ENCODE peak calls at places on chromosomes 4 and X, in eight cellular contexts. One of them, this sample, is unnamed.

GRCh38 chrX:123685273-123685672 is 47.6 kb downstream of the THOC2 start:
- DNase-seq in brain pericyte: no peak
- DNase-seq in gastrocnemius medialis: no peak
- DNase-seq in iPS DF 19.7: no peak
- DNase-seq in RPMI8226: no peak
- DNase-seq in tibial nerve: no peak
- DNase-seq in choroid plexus epithelial cell: no peak
- DNase-seq in KG1: no peak
- DNase-seq in this sample: no peak

GRCh38 chrX:45322382-45322781 is 121.7 kb upstream of the DIPK2B start:
- DNase-seq in brain pericyte: peak
- DNase-seq in gastrocnemius medialis: peak
- DNase-seq in iPS DF 19.7: peak
- DNase-seq in RPMI8226: peak
- DNase-seq in tibial nerve: peak
- DNase-seq in choroid plexus epithelial cell: peak
- DNase-seq in KG1: no peak
- DNase-seq in this sample: peak

GRCh38 chrX:54695231-54695630 is 102.8 kb downstream of the ITIH6 start:
- DNase-seq in brain pericyte: peak
- DNase-seq in gastrocnemius medialis: no peak
- DNase-seq in iPS DF 19.7: no peak
- DNase-seq in RPMI8226: peak
- DNase-seq in tibial nerve: no peak
- DNase-seq in choroid plexus epithelial cell: peak
- DNase-seq in KG1: no peak
- DNase-seq in this sample: no peak

GRCh38 chr4:1291996-1292702 is 2.5 kb downstream of the MAEA start:
- DNase-seq in brain pericyte: no peak
- DNase-seq in gastrocnemius medialis: no peak
- DNase-seq in iPS DF 19.7: no peak
- DNase-seq in RPMI8226: no peak
- DNase-seq in tibial nerve: no peak
- DNase-seq in choroid plexus epithelial cell: no peak
- DNase-seq in KG1: no peak
- DNase-seq in this sample: no peak

GRCh38 chrX:33138677-33139249 is 72.6 kb downstream of the DMD start:
- DNase-seq in brain pericyte: no peak
- DNase-seq in gastrocnemius medialis: peak
- DNase-seq in iPS DF 19.7: no peak
- DNase-seq in RPMI8226: no peak
- DNase-seq in tibial nerve: no peak
- DNase-seq in choroid plexus epithelial cell: peak
- DNase-seq in KG1: no peak
- DNase-seq in this sample: no peak

GRCh38 chr4:4225915-4226605 is 669 bp downstream of the OTOP1 start:
- DNase-seq in brain pericyte: no peak
- DNase-seq in gastrocnemius medialis: no peak
- DNase-seq in iPS DF 19.7: no peak
- DNase-seq in RPMI8226: no peak
- DNase-seq in tibial nerve: no peak
- DNase-seq in choroid plexus epithelial cell: peak
- DNase-seq in KG1: no peak
- DNase-seq in this sample: no peak

GRCh38 chr4:11130195-11130975 is 298.3 kb downstream of the HS3ST1 start:
- DNase-seq in brain pericyte: no peak
- DNase-seq in gastrocnemius medialis: peak
- DNase-seq in iPS DF 19.7: no peak
- DNase-seq in RPMI8226: peak
- DNase-seq in tibial nerve: no peak
- DNase-seq in choroid plexus epithelial cell: peak
- DNase-seq in KG1: no peak
- DNase-seq in this sample: no peak

GRCh38 chr4:101801957-101802356 is 11.4 kb downstream of the BANK1 start:
- DNase-seq in brain pericyte: no peak
- DNase-seq in gastrocnemius medialis: no peak
- DNase-seq in iPS DF 19.7: no peak
- DNase-seq in RPMI8226: no peak
- DNase-seq in tibial nerve: no peak
- DNase-seq in choroid plexus epithelial cell: no peak
- DNase-seq in KG1: no peak
- DNase-seq in this sample: no peak

GRCh38 chr4:85200106-85200505 is 233.6 kb upstream of the WDFY3 start:
- DNase-seq in brain pericyte: no peak
- DNase-seq in gastrocnemius medialis: no peak
- DNase-seq in iPS DF 19.7: no peak
- DNase-seq in RPMI8226: no peak
- DNase-seq in tibial nerve: no peak
- DNase-seq in choroid plexus epithelial cell: no peak
- DNase-seq in KG1: no peak
- DNase-seq in this sample: no peak

GRCh38 chr4:41142946-41143720 is 71.2 kb downstream of the APBB2 start:
- DNase-seq in brain pericyte: no peak
- DNase-seq in gastrocnemius medialis: peak
- DNase-seq in iPS DF 19.7: no peak
- DNase-seq in RPMI8226: peak
- DNase-seq in tibial nerve: peak
- DNase-seq in choroid plexus epithelial cell: peak
- DNase-seq in KG1: no peak
- DNase-seq in this sample: no peak

GRCh38 chr4:1285790-1286553 is 3.7 kb upstream of the MAEA start:
- DNase-seq in brain pericyte: no peak
- DNase-seq in gastrocnemius medialis: no peak
- DNase-seq in iPS DF 19.7: no peak
- DNase-seq in RPMI8226: peak
- DNase-seq in tibial nerve: no peak
- DNase-seq in choroid plexus epithelial cell: no peak
- DNase-seq in KG1: no peak
- DNase-seq in this sample: no peak

GRCh38 chr4:931194-931959 is 739 bp downstream of the GAK start:
- DNase-seq in brain pericyte: no peak
- DNase-seq in gastrocnemius medialis: peak
- DNase-seq in iPS DF 19.7: no peak
- DNase-seq in RPMI8226: peak
- DNase-seq in tibial nerve: no peak
- DNase-seq in choroid plexus epithelial cell: peak
- DNase-seq in KG1: no peak
- DNase-seq in this sample: peak

GRCh38 chr4:33072340-33073089 is 2352.3 kb downstream of the PCDH7 start:
- DNase-seq in brain pericyte: no peak
- DNase-seq in gastrocnemius medialis: no peak
- DNase-seq in iPS DF 19.7: no peak
- DNase-seq in RPMI8226: no peak
- DNase-seq in tibial nerve: no peak
- DNase-seq in choroid plexus epithelial cell: no peak
- DNase-seq in KG1: no peak
- DNase-seq in this sample: no peak

This sample was measured in Calu3.